ENCODE peak calls at places on chromosomes 5 and 9, in six cellular contexts. Z is COR-L47; X is Caco-2; Q is activated CD4-positive, alpha-beta T cell treated with anti-CD3 and anti-CD28 coated beads, Interleukin-2, amount 50 U/mL, for 1 hour; L is H54; C is upper lobe of right lung. B is an unnamed sample.
A peak's percentile ranks its signal among the peaks of the same experiment; 100 is the strongest.

GRCh38 chr9:13461588-13461987 is 182.1 kb upstream of the MPDZ start:
- DNase-seq in Z (no peak), X (no peak), Q (no peak), L (no peak), C (no peak), B (no peak)

GRCh38 chr5:13581132-13581531 is 363.4 kb downstream of the DNAH5 start:
- DNase-seq in Z (no peak), X (no peak), Q (no peak), L (no peak), C (no peak), B (no peak)

GRCh38 chr9:8037745-8038144 is 238.2 kb upstream of the DMAC1 start:
- DNase-seq in Z (no peak), X (no peak), Q (no peak), L (no peak), C (no peak), B (no peak)

GRCh38 chr5:43017438-43017820 is 22.7 kb downstream of the ANXA2R start:
- DNase-seq in Z (peak; percentile 16), X (peak; percentile 42), Q (no peak), L (no peak), C (no peak), B (peak; percentile 82)

GRCh38 chr5:158410976-158411375 is 552.0 kb upstream of the CLINT1 start:
- DNase-seq in Z (no peak), X (no peak), Q (no peak), L (no peak), C (no peak), B (no peak)

GRCh38 chr9:122389799-122390481 is 19.1 kb downstream of the PTGS1 start:
- DNase-seq in Z (peak; percentile 21), X (no peak), Q (no peak), L (no peak), C (no peak), B (peak; percentile 52)

GRCh38 chr5:171893290-171893890 is 107.8 kb downstream of the SMIM23 start:
- DNase-seq in Z (no peak), X (no peak), Q (no peak), L (no peak), C (no peak), B (no peak)

GRCh38 chr5:80414113-80414512 is 6.2 kb downstream of the ZFYVE16 start:
- DNase-seq in Z (no peak), X (no peak), Q (no peak), L (no peak), C (no peak), B (no peak)

GRCh38 chr5:127909078-127909477 is 174.5 kb upstream of the SLC12A2 start:
- DNase-seq in Z (peak; percentile 18), X (peak; percentile 49), Q (no peak), L (peak; percentile 12), C (no peak), B (no peak)

GRCh38 chr5:75668988-75669760 is 48.1 kb downstream of the POC5 start:
- DNase-seq in Z (peak; percentile 71), X (no peak), Q (peak; percentile 16), L (peak; percentile 33), C (no peak), B (no peak)

GRCh38 chr9:87944687-87945086 is 26.9 kb downstream of the SPATA31C1 start:
- DNase-seq in Z (no peak), X (no peak), Q (no peak), L (no peak), C (no peak), B (no peak)

GRCh38 chr5:105684799-105685198 is 1985.9 kb downstream of the EFNA5 start:
- DNase-seq in Z (no peak), X (no peak), Q (no peak), L (no peak), C (no peak), B (no peak)

GRCh38 chr5:80072103-80073073 is 37.2 kb downstream of the THBS4 start:
- DNase-seq in Z (no peak), X (no peak), Q (no peak), L (peak; percentile 30), C (no peak), B (no peak)

GRCh38 chr9:9003184-9003583 is 1203.6 kb upstream of the DMAC1 start:
- DNase-seq in Z (peak; percentile 14), X (no peak), Q (no peak), L (no peak), C (no peak), B (no peak)

GRCh38 chr5:138022912-138023311 is 10.0 kb downstream of the FAM13B start:
- DNase-seq in Z (no peak), X (peak; percentile 61), Q (no peak), L (no peak), C (no peak), B (no peak)

B was measured in posterior vena cava.